ENCODE peak calls at places on chromosome 17, in four cellular contexts. B is epithelial cell of esophagus, G is stomach, Z is RWPE2. V is an unnamed sample.

GRCh38 chr17:13334374-13334773 is 267.4 kb downstream of the HS3ST3A1 start:
- DNase-seq in G (no peak), Z (no peak), B (no peak), V (no peak)

GRCh38 chr17:63486317-63487013 is 9.6 kb downstream of the ACE start:
- DNase-seq in Z (no peak), B (no peak), G (no peak), V (no peak)

GRCh38 chr17:67123692-67124091 is 79.3 kb downstream of the CACNG1 start:
- DNase-seq in B (no peak), Z (no peak), G (no peak), V (no peak)

GRCh38 chr17:50426472-50426782 is 409 bp downstream of the ACSF2 start:
- DNase-seq in Z (no peak), B (no peak), G (no peak), V (no peak)

GRCh38 chr17:42917236-42917603 is 16.6 kb downstream of the G6PC1 start:
- DNase-seq in B (peak), G (no peak), Z (no peak), V (no peak)

GRCh38 chr17:80760501-80760900 is 215.9 kb downstream of the RPTOR start:
- DNase-seq in G (peak), Z (peak), B (peak), V (no peak)

GRCh38 chr17:50593321-50593720 is 32.8 kb downstream of the CACNA1G start:
- DNase-seq in B (no peak), G (peak), Z (no peak), V (no peak)

GRCh38 chr17:39069114-39069756 is 82.2 kb downstream of the PLXDC1 start:
- DNase-seq in Z (no peak), G (no peak), B (peak), V (no peak)

GRCh38 chr17:29179232-29180036 is 764 bp downstream of the MYO18A start:
- DNase-seq in Z (peak), B (peak), G (peak), V (no peak)

GRCh38 chr17:39700148-39700987 is 504 bp downstream of the ERBB2 start:
- DNase-seq in B (peak), Z (no peak), G (no peak), V (no peak)

GRCh38 chr17:53571342-53571741 is 251.4 kb upstream of the KIF2B start:
- DNase-seq in G (no peak), B (no peak), Z (no peak), V (no peak)

GRCh38 chr17:17351901-17352781 is 49.0 kb downstream of the NT5M start:
- DNase-seq in G (peak), B (no peak), Z (no peak), V (no peak)

GRCh38 chr17:57294075-57294474 is 37.8 kb downstream of the MSI2 start:
- DNase-seq in Z (no peak), B (no peak), G (no peak), V (no peak)

GRCh38 chr17:31581491-31581890 is 190.0 kb downstream of the RAB11FIP4 start:
- DNase-seq in G (peak), Z (no peak), B (no peak), V (no peak)

GRCh38 chr17:49438439-49438861 is 23.8 kb upstream of the PHB1 start:
- DNase-seq in Z (peak), G (no peak), B (no peak), V (no peak)

GRCh38 chr17:50151937-50152547 is 1.6 kb upstream of the PPP1R9B start:
- DNase-seq in G (peak), Z (peak), B (peak), V (peak)

GRCh38 chr17:2043785-2044184 is 2.0 kb downstream of the OVCA2 start:
- DNase-seq in B (peak), Z (no peak), G (no peak), V (no peak)

GRCh38 chr17:18381953-18382245 is 4.3 kb downstream of the EVPLL start:
- DNase-seq in Z (no peak), B (no peak), G (no peak), V (no peak)

GRCh38 chr17:10843806-10844205 is 5.9 kb upstream of the PIRT start:
- DNase-seq in Z (no peak), B (peak), G (peak), V (no peak)

GRCh38 chr17:68461589-68461988 is 4.3 kb upstream of the WIPI1 start:
- DNase-seq in Z (no peak), B (no peak), G (peak), V (no peak)

GRCh38 chr17:50018909-50019308 is 23.9 kb upstream of the DLX3 start:
- DNase-seq in Z (no peak), G (no peak), B (peak), V (no peak)

GRCh38 chr17:17089796-17090641 is 47.8 kb downstream of the MPRIP start:
- DNase-seq in B (no peak), G (no peak), Z (peak), V (no peak)

GRCh38 chr17:30290077-30290476 is 1.7 kb downstream of the BLMH start:
- DNase-seq in G (no peak), Z (no peak), B (no peak), V (no peak)
- H3K4me3 ChIP-seq in G (no peak), Z (no peak), B (no peak), V (peak)

DNA sequence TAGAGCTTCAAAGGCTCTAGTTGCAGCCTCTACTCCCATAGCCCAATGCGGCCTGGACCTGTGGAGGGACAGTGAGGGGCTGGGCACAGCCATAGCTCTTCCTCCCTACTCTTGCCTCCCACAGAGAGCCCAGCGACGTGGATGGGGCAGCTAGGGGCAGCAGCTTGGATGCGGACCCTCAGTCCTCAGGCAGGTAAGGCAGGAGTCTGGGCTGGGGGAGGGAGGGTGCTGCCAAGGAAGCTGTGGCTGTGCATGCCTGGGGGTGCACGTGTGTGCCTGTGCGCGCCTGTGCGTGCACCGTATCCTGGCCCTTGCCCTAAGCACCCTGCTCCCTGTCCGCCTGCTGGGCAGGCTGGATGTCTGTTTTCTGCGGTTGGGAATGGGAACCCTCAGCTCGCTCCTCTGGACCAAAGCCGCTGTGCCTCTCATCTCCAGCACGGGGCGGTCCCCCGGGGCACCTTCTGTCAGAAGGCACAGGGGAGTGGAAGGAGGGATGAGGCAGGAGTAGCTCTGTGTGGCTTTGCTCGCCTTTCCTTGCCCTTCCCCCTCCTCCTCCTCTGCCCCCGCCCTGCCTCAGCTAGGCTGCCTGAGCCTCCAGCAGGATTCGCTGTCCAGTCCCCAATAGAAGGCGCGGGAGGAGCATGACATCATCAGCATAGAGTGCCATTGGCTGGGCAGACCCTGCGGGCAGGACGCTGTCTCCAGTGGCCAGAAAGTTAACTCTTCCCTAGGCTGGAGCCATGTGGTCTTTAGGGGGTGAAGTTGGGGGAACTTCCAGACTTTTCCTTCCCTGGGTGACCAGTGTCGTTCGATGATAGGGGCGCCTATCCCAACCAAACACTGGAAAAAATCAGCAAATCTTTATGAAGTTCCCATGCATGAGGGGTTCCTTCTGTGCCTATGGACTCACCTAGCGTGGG is 797 bp downstream of the PRCD start:
- DNase-seq in Z (peak), B (peak), G (peak), V (peak)
- TF ChIP-seq CTCF in Z (no peak), B (peak), G (peak), V (no peak)

GRCh38 chr17:82419471-82419995 is 1.1 kb upstream of the OGFOD3 start:
- DNase-seq in G (no peak), Z (no peak), B (no peak), V (no peak)

GRCh38 chr17:82415786-82416185 is 2.4 kb upstream of the HEXD start:
- DNase-seq in Z (peak), G (no peak), B (no peak), V (no peak)

GRCh38 chr17:82416264-82416663 is 1.9 kb upstream of the HEXD start:
- DNase-seq in Z (peak), B (no peak), G (no peak), V (no peak)

GRCh38 chr17:82416771-82417170 is 1.4 kb upstream of the HEXD start:
- DNase-seq in B (no peak), G (no peak), Z (peak), V (no peak)

DNA sequence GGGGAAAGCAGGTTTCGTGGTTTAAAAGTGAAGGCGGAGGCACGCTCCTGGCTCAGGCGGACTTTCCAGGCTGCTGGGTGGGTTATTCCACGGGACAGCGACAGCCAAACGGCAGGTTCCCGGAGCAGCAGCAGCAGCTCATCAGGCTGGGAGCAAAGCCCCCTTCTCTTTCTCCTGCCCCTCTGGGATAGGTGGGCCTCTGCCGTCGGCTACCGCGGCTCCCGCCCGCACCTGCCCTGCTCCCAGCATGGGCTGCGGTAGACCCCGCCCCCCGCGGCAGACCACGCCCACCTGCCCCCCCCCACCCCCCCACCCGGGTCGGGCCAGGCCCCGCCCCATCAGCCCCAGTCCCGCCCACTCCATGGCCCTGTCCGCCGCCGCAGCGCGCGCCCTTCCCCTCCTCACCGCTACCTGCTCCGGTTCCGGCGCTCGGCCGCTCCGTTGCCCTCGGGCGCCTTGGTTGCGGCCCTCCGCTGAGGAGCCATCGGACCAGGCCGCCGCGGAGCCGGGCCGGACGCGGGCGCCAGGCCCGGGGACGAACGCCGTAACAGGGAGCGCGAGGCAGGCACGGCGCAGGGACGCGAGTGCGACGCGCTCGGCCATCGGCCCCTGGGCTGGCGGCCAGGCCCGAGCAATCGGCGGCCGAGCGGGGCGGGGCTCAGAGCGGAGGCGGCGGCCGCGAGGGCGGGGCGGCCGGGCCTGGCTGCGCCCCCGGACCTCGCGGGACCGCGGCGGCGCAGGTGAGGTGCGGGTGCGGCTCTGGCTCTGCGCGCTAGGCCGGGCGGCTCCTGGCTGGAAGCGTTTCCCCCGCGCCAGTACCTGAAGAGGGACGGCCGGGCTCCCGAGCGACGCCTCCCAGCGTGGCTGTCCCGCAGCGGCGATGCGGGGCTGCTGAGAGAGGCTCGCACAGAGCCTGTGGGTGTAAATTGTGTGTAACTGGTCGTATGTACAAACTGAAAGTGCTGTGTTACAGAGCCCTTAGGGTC is at the start of the genes HEXD and OGFOD3:
- DNase-seq in Z (peak), G (peak), B (peak), V (no peak)
- H3K4me3 ChIP-seq in Z (peak), G (peak), B (peak), V (peak)

GRCh38 chr17:9467518-9467917 is 108.1 kb downstream of the STX8 start:
- DNase-seq in Z (no peak), G (no peak), B (no peak), V (no peak)
- TF ChIP-seq CTCF in Z (no peak), G (no peak), B (no peak), V (no peak)

GRCh38 chr17:4733073-4733531 is 1.9 kb downstream of the MED11 start:
- DNase-seq in G (no peak), B (peak), Z (no peak), V (no peak)
- H3K4me3 ChIP-seq in G (no peak), B (no peak), Z (no peak), V (no peak)

DNA sequence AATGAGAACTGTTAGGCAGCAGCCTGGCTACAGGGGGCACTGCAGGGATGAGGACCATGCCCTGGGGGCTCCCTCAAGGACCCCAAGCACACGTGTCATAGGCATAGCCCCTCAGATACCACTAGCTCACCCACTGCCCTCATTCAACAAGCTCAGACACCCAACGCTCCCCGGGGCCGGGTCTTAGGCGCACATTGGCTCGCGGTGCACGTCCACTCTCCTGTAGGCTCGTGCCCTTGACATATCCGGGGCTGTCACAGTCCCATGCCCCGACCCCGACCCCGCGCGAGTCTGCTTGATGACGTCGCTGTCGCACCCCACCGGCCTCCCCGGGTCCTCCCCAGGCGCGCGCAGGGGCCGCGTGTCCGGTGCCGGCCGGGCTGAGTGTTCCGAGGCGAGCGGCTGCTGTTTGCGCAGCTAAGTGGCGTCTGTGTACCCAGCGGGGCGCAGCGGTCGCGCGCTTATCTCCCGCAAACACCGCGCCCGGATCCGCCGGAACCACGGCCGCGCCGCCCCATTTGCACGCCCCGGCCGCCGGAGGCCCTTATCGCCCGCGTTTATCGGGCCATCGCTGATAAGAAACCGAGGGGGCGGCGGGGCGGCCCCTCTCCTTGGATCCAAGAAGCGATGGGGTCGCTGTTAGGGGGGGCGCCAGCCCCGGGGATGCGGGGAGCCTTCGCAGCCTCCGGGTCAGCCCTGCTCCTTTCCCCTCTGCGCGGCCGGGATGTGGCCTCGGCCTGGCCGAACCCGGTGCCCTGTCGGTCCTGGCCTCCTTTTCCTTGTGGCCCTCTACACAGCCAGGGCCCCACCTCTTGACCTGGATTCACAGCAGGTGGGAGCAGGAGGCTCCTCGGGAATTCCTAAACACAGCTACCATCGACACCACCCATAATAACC is 20.7 kb upstream of the NAGS start:
- DNase-seq in B (peak), G (peak), Z (no peak), V (no peak)
- TF ChIP-seq CTCF in B (peak), G (no peak), Z (peak), V (peak)

DNA sequence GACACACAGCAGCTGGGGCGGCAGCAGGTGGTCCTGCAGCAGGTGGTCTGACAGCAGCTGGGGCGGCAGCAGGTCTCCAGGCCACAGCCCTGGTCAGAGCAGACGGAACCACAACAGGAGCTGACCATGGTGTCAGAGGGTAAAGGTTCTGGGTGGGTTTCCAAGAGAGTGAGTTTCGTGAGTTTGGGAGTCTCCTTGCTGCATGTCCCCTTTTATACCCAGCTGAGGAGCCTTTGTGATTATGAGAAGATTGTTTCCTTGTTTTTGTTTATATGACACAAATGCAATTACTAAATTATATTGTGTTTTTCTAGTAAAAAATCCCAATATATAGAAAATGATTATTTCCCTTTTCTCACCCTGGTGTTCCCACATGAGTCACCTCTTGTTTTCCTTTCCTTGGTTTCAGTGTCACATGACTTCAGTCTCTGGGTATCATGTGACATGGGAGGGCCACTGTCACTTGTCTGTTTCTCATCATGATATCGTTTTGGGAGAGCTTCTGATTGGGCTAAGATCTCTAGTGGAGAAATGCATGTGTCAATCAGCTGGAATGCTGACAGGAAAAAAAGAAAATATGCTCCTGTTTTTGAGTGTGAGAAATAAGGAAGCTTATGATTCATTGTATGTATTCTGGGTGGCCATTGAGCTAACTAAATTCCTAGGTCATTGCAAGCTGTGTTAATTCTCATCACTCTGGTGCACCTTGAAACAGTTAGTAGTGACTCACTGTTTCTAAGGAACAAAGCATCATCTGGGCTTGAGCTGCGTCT is at the start of gene KRTAP4-6:
- DNase-seq in G (no peak), B (peak), Z (no peak), V (peak)
- H3K4me3 ChIP-seq in G (no peak), B (no peak), Z (no peak), V (no peak)

DNA sequence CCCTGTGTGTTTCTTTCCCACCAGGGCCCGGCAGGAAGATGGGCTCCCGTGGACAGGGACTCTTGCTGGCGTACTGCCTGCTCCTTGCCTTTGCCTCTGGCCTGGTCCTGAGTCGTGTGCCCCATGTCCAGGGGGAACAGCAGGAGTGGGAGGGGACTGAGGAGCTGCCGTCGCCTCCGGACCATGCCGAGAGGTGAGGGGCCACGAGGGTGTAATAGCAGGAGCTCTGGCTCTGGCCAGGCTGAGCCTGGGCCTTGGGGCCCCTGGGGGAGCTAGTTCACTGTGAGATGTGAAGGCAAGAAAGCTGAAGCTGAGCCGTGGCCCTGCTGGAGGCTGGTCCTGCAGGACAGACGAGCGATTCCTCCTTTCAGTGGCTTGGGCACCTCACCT is 20.0 kb downstream of the C1QTNF1 start:
- DNase-seq in B (no peak), Z (no peak), G (no peak), V (no peak)
- TF ChIP-seq CTCF in B (no peak), Z (no peak), G (no peak), V (no peak)

GRCh38 chr17:74442670-74443515 is 11.0 kb downstream of the GPRC5C start:
- DNase-seq in Z (peak), B (peak), G (peak), V (no peak)
- H3K4me3 ChIP-seq in Z (peak), B (no peak), G (peak), V (no peak)